ENCODE peak calls at places on chromosomes 2 and 18, in five cellular contexts. F is AG04450, Z is kidney epithelial cell, K is adrenal gland, J is GM12878. W is an unnamed sample.

GRCh38 chr2:202376460-202377307 is 557 bp downstream of the BMPR2 start:
- DNase-seq in F (no peak), Z (no peak), K (peak; percentile 62), J (no peak), W (no peak)

GRCh38 chr2:174399171-174399570 is 3.6 kb downstream of the SCRN3 start:
- DNase-seq in F (no peak), Z (no peak), K (no peak), J (no peak), W (no peak)

GRCh38 chr2:233542507-233542906 is 24.1 kb downstream of the USP40 start:
- DNase-seq in F (peak; percentile 61), Z (no peak), K (peak; percentile 85), J (no peak), W (no peak)

GRCh38 chr2:156343940-156344301 is 11.4 kb upstream of the NR4A2 start:
- DNase-seq in F (no peak), Z (no peak), K (no peak), J (no peak), W (no peak)

GRCh38 chr18:23719634-23720201 is 30.5 kb downstream of the LAMA3 start:
- DNase-seq in F (peak; percentile 88), Z (peak; percentile 93), K (peak; percentile 61), J (no peak), W (no peak)

GRCh38 chr2:202185816-202186221 is 52.6 kb downstream of the SUMO1 start:
- DNase-seq in F (no peak), Z (no peak), K (no peak), J (no peak), W (no peak)

GRCh38 chr2:147665035-147665434 is 179.8 kb upstream of the ACVR2A start:
- DNase-seq in F (no peak), Z (no peak), K (no peak), J (no peak), W (no peak)

GRCh38 chr2:47070155-47070919 is 84.8 kb downstream of the STPG4 start:
- DNase-seq in F (no peak), Z (no peak), K (no peak), J (no peak), W (no peak)

GRCh38 chr18:33579868-33580205 is 1.8 kb downstream of the ASXL3 start:
- DNase-seq in F (no peak), Z (no peak), K (no peak), J (no peak), W (no peak)

GRCh38 chr2:121955313-121956211 is 200.1 kb downstream of the TSN start:
- DNase-seq in F (no peak), Z (no peak), K (no peak), J (no peak), W (no peak)

GRCh38 chr18:48892146-48892855 is 58.5 kb downstream of the SMAD7 start:
- DNase-seq in F (no peak), Z (no peak), K (no peak), J (no peak), W (no peak)

GRCh38 chr2:145752091-145752806 is 1232.3 kb upstream of the ZEB2 start:
- DNase-seq in F (peak; percentile 69), Z (no peak), K (peak; percentile 23), J (no peak), W (no peak)

GRCh38 chr2:45067859-45068642 is 58.8 kb upstream of the SIX2 start:
- DNase-seq in F (no peak), Z (no peak), K (no peak), J (no peak), W (no peak)
- TF ChIP-seq CTCF in F (no peak), Z (no peak), K (no peak), J (no peak), W (no peak)

GRCh38 chr2:226798422-226799210 is 1.0 kb downstream of the IRS1 start:
- DNase-seq in F (no peak), Z (no peak), K (peak; percentile 57), J (no peak), W (no peak)
- TF ChIP-seq CTCF in F (peak; percentile 20), Z (peak; percentile 43), K (no peak), J (peak; percentile 27), W (no peak)

DNA sequence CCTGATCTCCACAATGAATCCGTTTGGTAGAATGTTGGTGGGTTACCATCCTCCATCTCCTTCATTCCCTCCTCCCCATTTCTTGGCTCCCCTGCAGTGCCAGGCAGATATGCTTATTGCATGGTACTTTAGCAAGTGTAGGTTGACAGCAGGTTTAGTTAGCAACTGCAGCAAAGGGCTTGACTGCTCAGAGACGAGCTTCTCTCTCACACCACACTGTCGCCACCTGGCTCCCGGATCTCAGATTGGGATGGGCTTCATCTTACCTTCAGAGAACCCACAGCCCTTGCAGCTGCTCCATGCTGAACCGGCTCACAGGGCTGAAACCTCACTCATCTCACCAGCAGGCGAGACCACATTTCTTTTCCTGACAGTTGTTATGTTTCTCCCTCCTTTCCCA is 88.8 kb downstream of the VWA3B start:
- DNase-seq in F (no peak), Z (no peak), K (no peak), J (no peak), W (no peak)
- TF ChIP-seq CTCF in F (no peak), Z (no peak), K (no peak), J (peak; percentile 53), W (peak; percentile 43)

GRCh38 chr2:238152811-238153688 is 5.7 kb upstream of the ERFE start:
- DNase-seq in F (no peak), Z (no peak), K (no peak), J (no peak), W (no peak)
- TF ChIP-seq CTCF in F (peak; percentile 13), Z (peak; percentile 30), K (no peak), J (no peak), W (no peak)

GRCh38 chr2:229641676-229642075 is 72.7 kb downstream of the DNER start:
- DNase-seq in F (no peak), Z (no peak), K (no peak), J (no peak), W (no peak)
- TF ChIP-seq CTCF in F (no peak), Z (peak; percentile 3), K (no peak), J (no peak), W (no peak)

GRCh38 chr18:44901283-44901682 is 220.6 kb downstream of the SETBP1 start:
- DNase-seq in F (no peak), Z (no peak), K (no peak), J (no peak), W (no peak)
- TF ChIP-seq CTCF in F (peak; percentile 21), Z (peak; percentile 7), K (no peak), J (no peak), W (peak; percentile 37)

GRCh38 chr2:237601453-237602116 is 11.1 kb upstream of the RAB17 start:
- DNase-seq in F (no peak), Z (no peak), K (no peak), J (no peak), W (no peak)
- TF ChIP-seq CTCF in F (no peak), Z (no peak), K (no peak), J (no peak), W (no peak)

DNA sequence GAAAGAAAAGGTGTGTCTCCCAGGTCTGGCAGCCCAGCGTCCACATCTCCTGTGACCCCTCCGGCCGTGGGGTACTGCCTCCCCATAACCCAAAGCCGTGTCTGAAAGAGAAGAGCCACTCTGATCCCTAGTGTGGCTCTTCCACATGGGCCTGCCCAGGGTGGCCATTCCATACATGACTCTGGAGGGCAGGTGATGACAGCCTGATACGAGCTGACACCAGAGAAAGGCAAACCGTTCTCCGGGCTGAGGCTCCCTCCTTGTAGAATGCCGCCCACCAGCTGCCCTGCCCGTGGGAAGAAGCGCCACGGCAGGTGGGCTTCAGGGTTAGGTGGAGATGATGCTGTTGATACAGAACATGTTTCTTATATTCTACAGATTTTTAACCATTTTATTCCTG is 451.6 kb upstream of the SALL3 start:
- DNase-seq in F (no peak), Z (no peak), K (no peak), J (no peak), W (no peak)
- TF ChIP-seq CTCF in F (no peak), Z (no peak), K (no peak), J (no peak), W (no peak)